ENCODE peak calls at places on chromosomes 13 and 19, in seven cellular contexts. One of them, this sample, is unnamed.

GRCh38 chr19:58563823-58564222 is 5.4 kb upstream of the UBE2M start:
- DNase-seq in HFFc6: no peak
- DNase-seq in cardiac muscle cell: no peak
- DNase-seq in ascending aorta: no peak
- DNase-seq in IMR-90: no peak
- DNase-seq in suprapubic skin: no peak
- DNase-seq in endothelial cell: no peak
- DNase-seq in this sample: no peak

GRCh38 chr19:48553676-48554384 is 1.9 kb downstream of the SULT2B1 start:
- DNase-seq in HFFc6: peak
- DNase-seq in cardiac muscle cell: peak
- DNase-seq in ascending aorta: no peak
- DNase-seq in IMR-90: peak
- DNase-seq in suprapubic skin: no peak
- DNase-seq in endothelial cell: no peak
- DNase-seq in this sample: no peak

GRCh38 chr13:50594276-50594970 is 249.1 kb downstream of the DLEU7 start:
- DNase-seq in HFFc6: no peak
- DNase-seq in cardiac muscle cell: no peak
- DNase-seq in ascending aorta: no peak
- DNase-seq in IMR-90: no peak
- DNase-seq in suprapubic skin: no peak
- DNase-seq in endothelial cell: no peak
- DNase-seq in this sample: peak

GRCh38 chr13:68168448-68168847 is 938.3 kb upstream of the PCDH9 start:
- DNase-seq in HFFc6: no peak
- DNase-seq in cardiac muscle cell: no peak
- DNase-seq in ascending aorta: no peak
- DNase-seq in IMR-90: no peak
- DNase-seq in suprapubic skin: no peak
- DNase-seq in endothelial cell: no peak
- DNase-seq in this sample: no peak

GRCh38 chr19:38173324-38174041 is 50.5 kb downstream of the DPF1 start:
- DNase-seq in HFFc6: no peak
- DNase-seq in cardiac muscle cell: no peak
- DNase-seq in ascending aorta: peak
- DNase-seq in IMR-90: peak
- DNase-seq in suprapubic skin: no peak
- DNase-seq in endothelial cell: no peak
- DNase-seq in this sample: no peak

GRCh38 chr19:37931941-37932655 is 25.1 kb downstream of the SIPA1L3 start:
- DNase-seq in HFFc6: no peak
- DNase-seq in cardiac muscle cell: peak
- DNase-seq in ascending aorta: no peak
- DNase-seq in IMR-90: peak
- DNase-seq in suprapubic skin: peak
- DNase-seq in endothelial cell: peak
- DNase-seq in this sample: peak

GRCh38 chr13:20412761-20413355 is 112.8 kb downstream of the CRYL1 start:
- DNase-seq in HFFc6: no peak
- DNase-seq in cardiac muscle cell: no peak
- DNase-seq in ascending aorta: no peak
- DNase-seq in IMR-90: peak
- DNase-seq in suprapubic skin: peak
- DNase-seq in endothelial cell: no peak
- DNase-seq in this sample: no peak

GRCh38 chr19:5621945-5622464 is 571 bp downstream of the SAFB2 start:
- DNase-seq in HFFc6: no peak
- DNase-seq in cardiac muscle cell: no peak
- DNase-seq in ascending aorta: no peak
- DNase-seq in IMR-90: no peak
- DNase-seq in suprapubic skin: no peak
- DNase-seq in endothelial cell: no peak
- DNase-seq in this sample: peak

GRCh38 chr13:95122063-95122462 is 179.2 kb downstream of the ABCC4 start:
- DNase-seq in HFFc6: peak
- DNase-seq in cardiac muscle cell: no peak
- DNase-seq in ascending aorta: no peak
- DNase-seq in IMR-90: peak
- DNase-seq in suprapubic skin: no peak
- DNase-seq in endothelial cell: no peak
- DNase-seq in this sample: no peak

GRCh38 chr19:43425567-43426392 is 11.1 kb downstream of the TEX101 start:
- DNase-seq in HFFc6: peak
- DNase-seq in cardiac muscle cell: peak
- DNase-seq in ascending aorta: no peak
- DNase-seq in IMR-90: peak
- DNase-seq in suprapubic skin: no peak
- DNase-seq in endothelial cell: no peak
- DNase-seq in this sample: no peak
- TF ChIP-seq CTCF in HFFc6: peak
- TF ChIP-seq CTCF in cardiac muscle cell: peak
- TF ChIP-seq CTCF in ascending aorta: no peak
- TF ChIP-seq CTCF in IMR-90: peak
- TF ChIP-seq CTCF in suprapubic skin: no peak
- TF ChIP-seq CTCF in endothelial cell: no peak
- TF ChIP-seq CTCF in this sample: peak

DNA sequence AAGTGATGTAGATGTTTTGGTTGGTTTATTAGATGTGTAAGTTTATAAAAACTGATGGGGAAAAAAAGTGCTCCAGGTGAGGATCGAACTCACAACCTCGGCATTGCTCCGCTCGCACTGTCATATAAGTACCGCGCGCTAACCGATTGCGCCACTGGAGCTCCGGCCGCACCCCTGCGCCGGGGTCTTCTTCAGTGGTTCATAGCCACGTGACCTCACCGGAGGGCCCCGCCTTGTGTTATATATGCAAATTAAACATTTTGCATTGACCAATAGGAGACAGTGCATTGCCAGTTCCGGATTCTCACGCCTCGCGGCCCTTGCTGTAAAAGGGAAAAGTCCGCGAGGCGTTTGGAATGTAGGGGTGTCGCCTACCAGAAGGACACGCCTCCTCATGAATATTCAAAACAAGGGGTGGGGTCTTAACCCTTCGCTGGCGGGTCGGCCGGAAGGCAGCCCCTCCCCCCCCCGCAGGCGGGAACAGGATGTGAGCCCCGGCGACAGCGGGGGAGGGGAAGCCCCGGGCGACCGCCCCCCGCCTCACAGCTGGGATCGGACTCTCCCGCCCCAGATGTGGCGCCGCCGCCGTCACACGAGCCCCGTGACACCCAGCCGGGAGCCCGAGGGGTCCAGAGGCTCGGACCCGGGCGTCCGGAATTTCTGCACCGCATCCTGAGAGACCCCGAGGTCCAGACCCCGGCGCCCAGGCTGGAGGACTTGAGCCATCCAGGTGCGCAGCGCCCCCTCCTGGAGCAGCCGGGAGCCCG is at the start of gene PLEKHG2:
- DNase-seq in HFFc6: peak
- DNase-seq in cardiac muscle cell: peak
- DNase-seq in ascending aorta: peak
- DNase-seq in IMR-90: peak
- DNase-seq in suprapubic skin: peak
- DNase-seq in endothelial cell: peak
- DNase-seq in this sample: peak
- TF ChIP-seq CTCF in HFFc6: peak
- TF ChIP-seq CTCF in cardiac muscle cell: peak
- TF ChIP-seq CTCF in ascending aorta: peak
- TF ChIP-seq CTCF in IMR-90: peak
- TF ChIP-seq CTCF in suprapubic skin: peak
- TF ChIP-seq CTCF in endothelial cell: peak
- TF ChIP-seq CTCF in this sample: no peak

GRCh38 chr13:29835280-29836061 is 14.9 kb downstream of the UBL3 start:
- DNase-seq in HFFc6: no peak
- DNase-seq in cardiac muscle cell: no peak
- DNase-seq in ascending aorta: no peak
- DNase-seq in IMR-90: no peak
- DNase-seq in suprapubic skin: no peak
- DNase-seq in endothelial cell: no peak
- DNase-seq in this sample: no peak

GRCh38 chr13:29832899-29833298 is 17.5 kb downstream of the UBL3 start:
- DNase-seq in HFFc6: no peak
- DNase-seq in cardiac muscle cell: no peak
- DNase-seq in ascending aorta: no peak
- DNase-seq in IMR-90: no peak
- DNase-seq in suprapubic skin: no peak
- DNase-seq in endothelial cell: no peak
- DNase-seq in this sample: no peak

GRCh38 chr13:29830000-29830399 is 20.4 kb downstream of the UBL3 start:
- DNase-seq in HFFc6: no peak
- DNase-seq in cardiac muscle cell: no peak
- DNase-seq in ascending aorta: no peak
- DNase-seq in IMR-90: no peak
- DNase-seq in suprapubic skin: no peak
- DNase-seq in endothelial cell: no peak
- DNase-seq in this sample: no peak
- TF ChIP-seq CTCF in HFFc6: peak
- TF ChIP-seq CTCF in cardiac muscle cell: no peak
- TF ChIP-seq CTCF in ascending aorta: no peak
- TF ChIP-seq CTCF in IMR-90: no peak
- TF ChIP-seq CTCF in suprapubic skin: no peak
- TF ChIP-seq CTCF in endothelial cell: no peak
- TF ChIP-seq CTCF in this sample: no peak

DNA sequence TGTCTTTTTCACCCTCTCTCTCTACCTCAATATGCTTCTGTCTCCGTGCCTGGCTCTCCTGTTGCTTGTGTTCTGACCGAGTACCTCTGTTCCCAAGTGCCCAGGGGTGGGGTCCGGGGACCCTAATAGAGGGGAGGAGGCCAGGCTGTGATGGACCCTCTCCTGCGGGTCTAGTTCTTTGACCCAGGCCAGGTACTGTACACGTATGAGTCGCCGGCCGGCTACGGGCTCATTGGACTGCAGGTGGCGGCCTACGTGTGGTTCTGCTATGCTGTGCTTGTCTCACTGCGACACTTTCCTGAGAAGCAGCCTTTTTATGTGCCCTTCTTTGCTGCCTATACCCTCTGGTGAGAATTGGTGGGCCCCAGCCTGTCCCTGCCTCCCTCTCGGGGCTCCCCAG is 4.4 kb downstream of the TMEM145 start:
- DNase-seq in HFFc6: no peak
- DNase-seq in cardiac muscle cell: no peak
- DNase-seq in ascending aorta: no peak
- DNase-seq in IMR-90: no peak
- DNase-seq in suprapubic skin: no peak
- DNase-seq in endothelial cell: no peak
- DNase-seq in this sample: no peak
- TF ChIP-seq CTCF in HFFc6: no peak
- TF ChIP-seq CTCF in cardiac muscle cell: no peak
- TF ChIP-seq CTCF in ascending aorta: no peak
- TF ChIP-seq CTCF in IMR-90: no peak
- TF ChIP-seq CTCF in suprapubic skin: no peak
- TF ChIP-seq CTCF in endothelial cell: no peak
- TF ChIP-seq CTCF in this sample: no peak

GRCh38 chr13:90792335-90792734 is 555.2 kb upstream of the MIR17HG start:
- DNase-seq in HFFc6: no peak
- DNase-seq in cardiac muscle cell: no peak
- DNase-seq in ascending aorta: no peak
- DNase-seq in IMR-90: no peak
- DNase-seq in suprapubic skin: no peak
- DNase-seq in endothelial cell: no peak
- DNase-seq in this sample: no peak

GRCh38 chr13:90793261-90793785 is 554.2 kb upstream of the MIR17HG start:
- DNase-seq in HFFc6: no peak
- DNase-seq in cardiac muscle cell: peak
- DNase-seq in ascending aorta: no peak
- DNase-seq in IMR-90: no peak
- DNase-seq in suprapubic skin: no peak
- DNase-seq in endothelial cell: no peak
- DNase-seq in this sample: no peak

GRCh38 chr13:90801621-90802020 is 545.9 kb upstream of the MIR17HG start:
- DNase-seq in HFFc6: no peak
- DNase-seq in cardiac muscle cell: no peak
- DNase-seq in ascending aorta: no peak
- DNase-seq in IMR-90: no peak
- DNase-seq in suprapubic skin: no peak
- DNase-seq in endothelial cell: no peak
- DNase-seq in this sample: no peak

GRCh38 chr13:90800082-90800746 is 547.3 kb upstream of the MIR17HG start:
- DNase-seq in HFFc6: no peak
- DNase-seq in cardiac muscle cell: peak
- DNase-seq in ascending aorta: no peak
- DNase-seq in IMR-90: no peak
- DNase-seq in suprapubic skin: no peak
- DNase-seq in endothelial cell: no peak
- DNase-seq in this sample: no peak

DNA sequence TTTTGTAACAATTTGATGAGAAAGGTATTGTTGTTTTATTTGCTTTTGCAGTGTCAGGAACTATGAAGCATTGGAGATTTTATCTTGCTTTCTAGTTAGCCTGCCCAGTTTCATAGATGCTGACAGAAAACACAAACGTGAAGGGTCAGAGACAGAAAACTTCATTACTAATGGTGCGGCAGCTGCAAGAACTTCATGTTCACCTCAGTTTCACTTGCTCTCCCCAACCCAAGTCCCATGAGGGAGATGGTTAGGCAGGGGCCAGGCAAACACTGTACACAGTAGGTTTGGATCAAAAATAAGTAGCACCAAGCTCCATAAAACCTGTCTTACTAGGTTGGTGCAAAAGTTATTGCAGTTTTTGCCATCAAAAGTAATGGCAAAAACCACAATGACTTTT is 550.2 kb upstream of the MIR17HG start:
- DNase-seq in HFFc6: no peak
- DNase-seq in cardiac muscle cell: no peak
- DNase-seq in ascending aorta: no peak
- DNase-seq in IMR-90: no peak
- DNase-seq in suprapubic skin: no peak
- DNase-seq in endothelial cell: no peak
- DNase-seq in this sample: no peak
- TF ChIP-seq CTCF in HFFc6: no peak
- TF ChIP-seq CTCF in cardiac muscle cell: no peak
- TF ChIP-seq CTCF in ascending aorta: no peak
- TF ChIP-seq CTCF in IMR-90: no peak
- TF ChIP-seq CTCF in suprapubic skin: no peak
- TF ChIP-seq CTCF in endothelial cell: no peak
- TF ChIP-seq CTCF in this sample: no peak

GRCh38 chr13:70964124-70964523 is 855.9 kb upstream of the KLHL1 start:
- DNase-seq in HFFc6: no peak
- DNase-seq in cardiac muscle cell: no peak
- DNase-seq in ascending aorta: no peak
- DNase-seq in IMR-90: no peak
- DNase-seq in suprapubic skin: no peak
- DNase-seq in endothelial cell: no peak
- DNase-seq in this sample: no peak
- TF ChIP-seq CTCF in HFFc6: no peak
- TF ChIP-seq CTCF in cardiac muscle cell: no peak
- TF ChIP-seq CTCF in ascending aorta: no peak
- TF ChIP-seq CTCF in IMR-90: no peak
- TF ChIP-seq CTCF in suprapubic skin: no peak
- TF ChIP-seq CTCF in endothelial cell: peak
- TF ChIP-seq CTCF in this sample: peak